ENCODE peak calls at places on chromosomes 16 and 17, in five cellular contexts. One of them, this sample, is unnamed.

GRCh38 chr17:27244481-27245223 is 49.3 kb upstream of the WSB1 start:
- DNase-seq in mesenchymal stem cell: peak; percentile 96
- DNase-seq in mesendoderm: peak; percentile 45
- DNase-seq in neuronal stem cell: no peak
- DNase-seq in H1: peak; percentile 52
- DNase-seq in this sample: peak; percentile 96

GRCh38 chr16:79607587-79607986 is 7.0 kb upstream of the MAF start:
- DNase-seq in H1: no peak
- DNase-seq in mesenchymal stem cell: peak; percentile 70
- DNase-seq in mesendoderm: peak; percentile 43
- DNase-seq in neuronal stem cell: no peak
- DNase-seq in this sample: peak; percentile 16

GRCh38 chr17:77610518-77610893 is 348.0 kb upstream of the TNRC6C start:
- DNase-seq in mesenchymal stem cell: no peak
- DNase-seq in mesendoderm: no peak
- DNase-seq in neuronal stem cell: no peak
- DNase-seq in H1: peak; percentile 26
- DNase-seq in this sample: no peak

GRCh38 chr16:86044241-86044671 is 145.3 kb downstream of the IRF8 start:
- DNase-seq in neuronal stem cell: peak; percentile 38
- DNase-seq in mesendoderm: peak; percentile 78
- DNase-seq in H1: peak; percentile 93
- DNase-seq in mesenchymal stem cell: peak; percentile 59
- DNase-seq in this sample: peak; percentile 64

GRCh38 chr16:23375643-23376042 is 73.5 kb downstream of the SCNN1B start:
- DNase-seq in H1: no peak
- DNase-seq in mesendoderm: no peak
- DNase-seq in mesenchymal stem cell: no peak
- DNase-seq in neuronal stem cell: no peak
- DNase-seq in this sample: no peak

GRCh38 chr16:67086829-67087228 is 22.9 kb upstream of the PHAF1 start:
- DNase-seq in mesendoderm: no peak
- DNase-seq in H1: no peak
- DNase-seq in neuronal stem cell: no peak
- DNase-seq in mesenchymal stem cell: peak; percentile 20
- DNase-seq in this sample: peak; percentile 69

GRCh38 chr17:15738066-15738465 is 6.0 kb downstream of the TBC1D26 start:
- DNase-seq in mesenchymal stem cell: no peak
- DNase-seq in H1: no peak
- DNase-seq in mesendoderm: no peak
- DNase-seq in neuronal stem cell: no peak
- DNase-seq in this sample: no peak

GRCh38 chr16:19595043-19595767 is 39.7 kb downstream of the VPS35L start:
- DNase-seq in mesendoderm: peak; percentile 78
- DNase-seq in H1: no peak
- DNase-seq in neuronal stem cell: no peak
- DNase-seq in mesenchymal stem cell: peak; percentile 82
- DNase-seq in this sample: peak; percentile 83

GRCh38 chr16:1469693-1470201 is 5.1 kb downstream of the CLCN7 start:
- DNase-seq in mesenchymal stem cell: no peak
- DNase-seq in H1: peak; percentile 35
- DNase-seq in neuronal stem cell: no peak
- DNase-seq in mesendoderm: no peak
- DNase-seq in this sample: no peak

GRCh38 chr16:48444574-48444973 is 59.4 kb upstream of the SIAH1 start:
- DNase-seq in neuronal stem cell: no peak
- DNase-seq in mesenchymal stem cell: peak; percentile 92
- DNase-seq in H1: no peak
- DNase-seq in mesendoderm: no peak
- DNase-seq in this sample: peak; percentile 94

GRCh38 chr17:1188812-1189211 is 9.0 kb upstream of the ABR start:
- DNase-seq in mesenchymal stem cell: no peak
- DNase-seq in neuronal stem cell: no peak
- DNase-seq in H1: no peak
- DNase-seq in mesendoderm: no peak
- DNase-seq in this sample: peak; percentile 27

GRCh38 chr17:4735825-4736651 is 3.6 kb upstream of the ZMYND15 start:
- DNase-seq in neuronal stem cell: no peak
- DNase-seq in mesendoderm: no peak
- DNase-seq in mesenchymal stem cell: no peak
- DNase-seq in H1: no peak
- DNase-seq in this sample: no peak

GRCh38 chr17:4544656-4545216 is 10.4 kb downstream of the MYBBP1A start:
- DNase-seq in mesenchymal stem cell: no peak
- DNase-seq in neuronal stem cell: no peak
- DNase-seq in mesendoderm: no peak
- DNase-seq in H1: no peak
- DNase-seq in this sample: no peak

GRCh38 chr17:40399185-40399584 is 18.5 kb downstream of the TOP2A start:
- DNase-seq in neuronal stem cell: no peak
- DNase-seq in mesendoderm: peak; percentile 67
- DNase-seq in H1: no peak
- DNase-seq in mesenchymal stem cell: peak; percentile 79
- DNase-seq in this sample: peak; percentile 74

GRCh38 chr16:1923299-1924034 is 5.3 kb upstream of the HS3ST6 start:
- DNase-seq in neuronal stem cell: no peak
- DNase-seq in mesendoderm: peak; percentile 87
- DNase-seq in H1: peak; percentile 86
- DNase-seq in mesenchymal stem cell: peak; percentile 62
- DNase-seq in this sample: no peak

GRCh38 chr16:51268237-51268636 is 117.2 kb upstream of the SALL1 start:
- DNase-seq in neuronal stem cell: no peak
- DNase-seq in mesenchymal stem cell: peak; percentile 1
- DNase-seq in H1: no peak
- DNase-seq in mesendoderm: no peak
- DNase-seq in this sample: no peak

GRCh38 chr16:78045865-78046581 is 23.7 kb downstream of the CLEC3A start:
- DNase-seq in neuronal stem cell: peak; percentile 85
- DNase-seq in H1: peak; percentile 97
- DNase-seq in mesenchymal stem cell: peak; percentile 77
- DNase-seq in mesendoderm: peak; percentile 91
- DNase-seq in this sample: peak; percentile 54

GRCh38 chr16:30656974-30657865 is 1.0 kb upstream of the FBRS start:
- DNase-seq in mesendoderm: no peak
- DNase-seq in neuronal stem cell: no peak
- DNase-seq in mesenchymal stem cell: peak; percentile 80
- DNase-seq in H1: no peak
- DNase-seq in this sample: no peak

GRCh38 chr17:8563981-8564602 is 66.4 kb downstream of the MYH10 start:
- DNase-seq in neuronal stem cell: no peak
- DNase-seq in H1: no peak
- DNase-seq in mesendoderm: no peak
- DNase-seq in mesenchymal stem cell: no peak
- DNase-seq in this sample: peak; percentile 73

GRCh38 chr17:80124351-80124981 is 22.5 kb downstream of the EIF4A3 start:
- DNase-seq in neuronal stem cell: peak; percentile 36
- DNase-seq in mesenchymal stem cell: peak; percentile 63
- DNase-seq in mesendoderm: peak; percentile 87
- DNase-seq in H1: peak; percentile 71
- DNase-seq in this sample: peak; percentile 64

GRCh38 chr16:14291941-14292825 is 221.1 kb downstream of the MRTFB start:
- DNase-seq in neuronal stem cell: no peak
- DNase-seq in mesenchymal stem cell: no peak
- DNase-seq in H1: no peak
- DNase-seq in mesendoderm: no peak
- DNase-seq in this sample: no peak

DNA sequence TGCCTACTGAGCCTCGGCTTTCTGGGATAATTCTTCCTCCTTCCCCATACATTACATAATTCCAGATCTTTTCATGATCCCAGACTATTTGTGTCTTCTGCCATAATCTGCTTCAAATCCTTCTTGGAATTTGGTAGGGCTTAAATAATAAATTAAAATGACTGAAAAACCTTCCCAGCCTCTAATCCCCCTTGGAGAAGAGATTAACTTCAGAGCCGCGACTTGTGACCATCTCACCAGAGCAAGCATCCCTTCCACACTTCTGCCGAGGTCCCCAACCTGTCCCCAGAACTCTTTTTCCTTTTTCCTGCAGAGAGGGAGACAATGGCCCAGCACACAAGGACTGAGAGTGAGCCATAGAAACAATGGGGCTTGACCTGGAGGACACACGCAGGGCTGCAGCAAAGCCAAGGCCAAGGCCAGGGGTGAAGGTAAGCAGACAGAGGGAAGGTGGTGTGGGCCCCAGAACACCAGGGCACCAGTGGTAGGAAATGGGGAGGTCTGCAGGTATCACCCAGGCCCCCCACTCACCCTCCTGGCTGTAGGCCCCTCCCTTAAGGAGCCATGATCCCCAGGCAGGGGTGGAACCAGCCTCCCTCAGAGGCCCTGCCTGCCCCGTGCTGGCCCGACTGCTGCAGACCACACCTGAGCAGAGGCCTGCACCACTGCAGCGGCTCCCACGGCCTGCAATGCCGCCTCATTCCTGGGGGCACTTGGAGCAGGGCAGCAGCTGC is 9.6 kb upstream of the BCAR1 start:
- DNase-seq in H1: no peak
- DNase-seq in mesenchymal stem cell: no peak
- DNase-seq in neuronal stem cell: no peak
- DNase-seq in mesendoderm: no peak
- DNase-seq in this sample: no peak
- H3K4ac ChIP-seq in H1: no peak overlapping the region
- H3K4ac ChIP-seq in mesenchymal stem cell: no peak overlapping the region
- H3K4ac ChIP-seq in neuronal stem cell: no peak overlapping the region
- H3K4ac ChIP-seq in mesendoderm: no peak overlapping the region
- H3K4ac ChIP-seq in this sample: no peak overlapping the region

DNA sequence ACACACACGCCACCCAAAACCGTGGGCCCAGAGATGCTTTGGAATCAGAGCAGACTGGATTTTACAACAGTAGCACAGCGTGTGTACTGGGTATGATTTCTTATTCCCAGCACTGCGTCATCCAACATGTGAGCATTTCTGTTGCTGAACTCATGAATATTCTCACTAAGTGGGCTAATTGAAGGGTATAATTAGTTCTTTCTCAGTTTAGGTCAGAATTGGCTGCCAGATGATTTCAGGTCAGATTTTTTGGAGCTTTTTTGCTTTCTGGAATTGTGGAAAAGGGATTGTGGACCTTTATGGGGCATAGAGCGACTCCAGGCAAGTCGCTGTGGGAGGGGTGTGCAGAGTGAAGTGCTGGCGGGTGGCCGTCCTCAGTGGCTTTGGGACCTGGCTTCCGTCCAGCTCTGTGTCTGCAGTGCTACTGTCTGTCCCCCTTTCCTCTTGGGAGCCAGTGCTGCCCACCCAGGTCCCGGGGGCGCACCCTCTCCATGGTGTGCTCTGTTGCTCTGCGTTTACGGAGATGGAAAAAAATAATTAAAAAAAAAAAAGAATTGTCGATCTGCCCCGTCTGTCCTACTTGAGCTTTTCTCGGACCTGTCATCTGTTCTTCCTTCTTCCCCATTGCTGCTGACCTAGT is 25.0 kb downstream of the FOXK2 start:
- DNase-seq in mesenchymal stem cell: no peak
- DNase-seq in H1: no peak
- DNase-seq in neuronal stem cell: no peak
- DNase-seq in mesendoderm: no peak
- DNase-seq in this sample: no peak
- H3K4me3 ChIP-seq in mesenchymal stem cell: no peak overlapping the region
- H3K4me3 ChIP-seq in H1: no peak overlapping the region
- H3K4me3 ChIP-seq in neuronal stem cell: no peak overlapping the region
- H3K4me3 ChIP-seq in mesendoderm: no peak overlapping the region
- H3K4me3 ChIP-seq in this sample: no peak overlapping the region

GRCh38 chr17:65043802-65044201 is 12.7 kb downstream of the GNA13 start:
- DNase-seq in mesenchymal stem cell: no peak
- DNase-seq in neuronal stem cell: no peak
- DNase-seq in mesendoderm: no peak
- DNase-seq in H1: no peak
- DNase-seq in this sample: no peak
- H3K4ac ChIP-seq in mesenchymal stem cell: no peak overlapping the region
- H3K4ac ChIP-seq in neuronal stem cell: no peak overlapping the region
- H3K4ac ChIP-seq in mesendoderm: no peak overlapping the region
- H3K4ac ChIP-seq in H1: no peak overlapping the region
- H3K4ac ChIP-seq in this sample: no peak overlapping the region

GRCh38 chr17:28404007-28404406 is 2.0 kb downstream of the SLC46A1 start:
- DNase-seq in H1: no peak
- DNase-seq in mesenchymal stem cell: no peak
- DNase-seq in neuronal stem cell: no peak
- DNase-seq in mesendoderm: no peak
- DNase-seq in this sample: no peak

GRCh38 chr17:28405632-28406477 is at the start of gene SLC46A1:
- DNase-seq in mesenchymal stem cell: peak; percentile 22
- DNase-seq in neuronal stem cell: no peak
- DNase-seq in H1: peak; percentile 87
- DNase-seq in mesendoderm: peak; percentile 78
- DNase-seq in this sample: no peak

GRCh38 chr17:28404812-28405570 is 1.0 kb downstream of the SLC46A1 start:
- DNase-seq in mesenchymal stem cell: no peak
- DNase-seq in H1: peak; percentile 64
- DNase-seq in neuronal stem cell: no peak
- DNase-seq in mesendoderm: no peak
- DNase-seq in this sample: no peak

GRCh38 chr17:28402844-28403243 is 3.2 kb downstream of the SLC46A1 start:
- DNase-seq in H1: no peak
- DNase-seq in mesenchymal stem cell: no peak
- DNase-seq in mesendoderm: no peak
- DNase-seq in neuronal stem cell: no peak
- DNase-seq in this sample: no peak

GRCh38 chr17:28404461-28404811 is 1.6 kb downstream of the SLC46A1 start:
- DNase-seq in H1: no peak
- DNase-seq in mesenchymal stem cell: no peak
- DNase-seq in mesendoderm: no peak
- DNase-seq in neuronal stem cell: no peak
- DNase-seq in this sample: no peak
- H3K4me3 ChIP-seq in H1: no peak overlapping the region
- H3K4me3 ChIP-seq in mesenchymal stem cell: no peak overlapping the region
- H3K4me3 ChIP-seq in mesendoderm: no peak overlapping the region
- H3K4me3 ChIP-seq in neuronal stem cell: no peak overlapping the region
- H3K4me3 ChIP-seq in this sample: no peak overlapping the region